ENCODE peak calls at places on chromosome 14, in four cellular contexts. F is HepG2, Y is K562, R is GM12878. I is an unnamed sample.

GRCh38 chr14:20818861-20819260 is 16.2 kb upstream of the RNASE1 start:
- DNase-seq in R (no peak), F (no peak), Y (peak), I (no peak)

GRCh38 chr14:22333408-22334274 is 255.4 kb downstream of the DAD1 start:
- DNase-seq in R (no peak), F (peak), Y (peak), I (peak)

GRCh38 chr14:62626416-62626815 is 418.8 kb downstream of the KCNH5 start:
- DNase-seq in Y (no peak), F (no peak), R (no peak), I (no peak)

GRCh38 chr14:97218713-97219355 is 421.7 kb downstream of the VRK1 start:
- DNase-seq in Y (no peak), F (no peak), R (no peak), I (peak)

GRCh38 chr14:81473456-81474155 is 60.0 kb downstream of the SEL1L start:
- DNase-seq in Y (no peak), R (no peak), F (no peak), I (no peak)

GRCh38 chr14:21940887-21941855 is 267.6 kb upstream of the OR4E1 start:
- DNase-seq in Y (peak), F (peak), R (no peak), I (peak)

GRCh38 chr14:71380271-71380670 is 473.0 kb downstream of the PCNX1 start:
- DNase-seq in R (no peak), Y (no peak), F (no peak), I (no peak)

GRCh38 chr14:104389326-104390220 is 190.0 kb upstream of the C14orf180 start:
- DNase-seq in F (no peak), Y (no peak), R (no peak), I (no peak)

GRCh38 chr14:68757618-68758081 is 35.2 kb downstream of the ZFP36L1 start:
- DNase-seq in R (no peak), Y (peak), F (peak), I (no peak)

GRCh38 chr14:80850197-80850814 is 91.2 kb downstream of the CEP128 start:
- DNase-seq in F (peak), Y (peak), R (no peak), I (peak)

GRCh38 chr14:61048640-61049039 is 67.6 kb downstream of the SLC38A6 start:
- DNase-seq in Y (no peak), R (no peak), F (no peak), I (no peak)
- TF ChIP-seq RAD21 in Y (no peak), R (no peak), F (no peak), I (no peak)

GRCh38 chr14:19801118-19801464 is 2.5 kb upstream of the OR4N2 start:
- DNase-seq in R (no peak), Y (no peak), F (no peak), I (no peak)
- TF ChIP-seq USF2 in R (no peak), Y (no peak), F (no peak), I (no peak)

GRCh38 chr14:88750945-88751344 is 41.8 kb downstream of the EML5 start:
- DNase-seq in F (no peak), R (no peak), Y (no peak), I (no peak)
- TF ChIP-seq ESRRA in F (no peak), R (no peak), Y (no peak), I (no peak)

DNA sequence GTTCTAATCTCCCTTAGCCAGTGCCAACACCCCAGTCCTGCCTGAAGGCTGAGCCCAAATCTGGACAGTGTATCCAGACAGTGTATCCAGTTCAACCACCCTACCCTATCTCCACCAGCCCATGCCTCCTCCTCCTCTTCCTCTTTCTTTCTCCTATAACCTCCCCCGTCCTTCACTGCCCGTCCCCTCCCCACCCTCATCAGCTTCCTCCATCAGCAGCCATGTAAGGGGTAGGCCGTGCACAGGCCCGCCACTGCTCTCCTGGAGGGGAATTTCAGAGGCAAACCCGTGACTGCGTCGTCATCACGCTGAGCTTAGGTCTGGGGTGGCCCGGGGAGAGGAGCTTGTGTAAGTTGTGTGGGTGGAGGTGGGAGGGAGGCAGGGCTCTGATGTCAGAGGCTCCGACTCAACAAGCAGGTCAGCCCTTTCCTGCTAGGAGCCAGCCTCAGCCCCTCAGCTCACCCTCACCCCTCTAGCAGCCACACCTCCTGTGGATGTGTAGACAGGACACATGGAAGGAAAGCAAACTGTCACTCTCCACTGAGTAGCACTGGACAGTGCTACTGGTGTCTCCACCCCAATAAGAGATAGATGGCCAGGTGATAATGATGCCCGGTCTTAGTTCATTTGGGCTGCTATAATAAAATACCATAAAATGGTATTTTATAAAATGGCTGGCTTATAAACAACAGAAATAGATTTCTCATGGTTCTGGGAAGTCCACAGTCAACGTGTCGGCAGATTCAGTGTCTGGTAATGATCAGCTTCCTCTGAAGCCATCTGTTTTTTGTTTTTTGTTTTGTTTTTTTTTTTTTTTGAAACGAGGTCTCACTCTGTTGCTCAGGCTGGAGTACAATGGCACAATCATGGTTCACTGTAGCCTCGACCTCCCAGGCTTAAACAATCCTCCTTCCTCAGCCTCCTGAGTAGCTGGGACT is 50.4 kb downstream of the IRF2BPL start:
- DNase-seq in F (peak), Y (peak), R (peak), I (no peak)
- TF ChIP-seq RAD21 in F (no peak), Y (no peak), R (peak), I (no peak)